ENCODE peak calls at places on chromosomes 3 and 15, in four cellular contexts. Z is ecto neural progenitor cell, X is MV-4-11, F is EH. I is an unnamed sample.

GRCh38 chr3:190697901-190698300 is 164.6 kb downstream of the GMNC start:
- DNase-seq in Z (no peak), F (peak; percentile 40), X (no peak), I (peak; percentile 80)

GRCh38 chr15:66956672-66957540 is 108.5 kb upstream of the SMAD3 start:
- DNase-seq in Z (no peak), F (no peak), X (no peak), I (no peak)

GRCh38 chr3:115239717-115240116 is 92.6 kb upstream of the ZBTB20 start:
- DNase-seq in X (no peak), Z (no peak), F (peak; percentile 98), I (peak; percentile 92)

GRCh38 chr3:192063570-192063969 is 602.6 kb downstream of the PYDC2 start:
- DNase-seq in Z (peak; percentile 71), F (no peak), X (peak; percentile 3), I (no peak)

GRCh38 chr3:41159581-41160189 is 39.6 kb upstream of the CTNNB1 start:
- DNase-seq in F (no peak), Z (no peak), X (no peak), I (no peak)

GRCh38 chr3:41819200-41819599 is 142.7 kb downstream of the ULK4 start:
- DNase-seq in Z (no peak), X (no peak), F (no peak), I (no peak)

GRCh38 chr3:49377483-49377882 is 19.3 kb upstream of the GPX1 start:
- DNase-seq in Z (no peak), F (peak; percentile 70), X (peak; percentile 62), I (peak; percentile 71)

GRCh38 chr3:77081240-77081661 is 41.4 kb downstream of the ROBO2 start:
- DNase-seq in X (no peak), Z (no peak), F (no peak), I (no peak)

GRCh38 chr3:72571052-72571451 is 277.2 kb downstream of the SHQ1 start:
- DNase-seq in Z (no peak), X (no peak), F (no peak), I (no peak)

GRCh38 chr3:32818431-32819085 is 761 bp downstream of the TRIM71 start:
- DNase-seq in F (no peak), X (no peak), Z (no peak), I (no peak)

GRCh38 chr3:73808862-73809509 is 184.2 kb upstream of the PDZRN3 start:
- DNase-seq in Z (no peak), F (no peak), X (no peak), I (no peak)

GRCh38 chr3:160448845-160449659 is 534 bp downstream of the TRIM59 start:
- DNase-seq in F (peak; percentile 50), X (peak; percentile 56), Z (no peak), I (peak; percentile 25)

GRCh38 chr15:88663216-88663615 is 24.4 kb downstream of the ISG20 start:
- DNase-seq in Z (no peak), F (peak; percentile 79), X (no peak), I (peak; percentile 40)

GRCh38 chr15:73688455-73688854 is 4.3 kb downstream of the CD276 start:
- DNase-seq in Z (peak; percentile 37), F (peak; percentile 44), X (no peak), I (no peak)

GRCh38 chr15:56056626-56057025 is 63.2 kb upstream of the NEDD4 start:
- DNase-seq in X (no peak), Z (no peak), F (no peak), I (no peak)

GRCh38 chr15:29128671-29129070 is 141.0 kb downstream of the NSMCE3 start:
- DNase-seq in F (no peak), X (no peak), Z (no peak), I (no peak)

GRCh38 chr3:39896184-39896583 is 86.8 kb downstream of the MYRIP start:
- DNase-seq in X (no peak), Z (no peak), F (no peak), I (no peak)

GRCh38 chr15:70259640-70260066 is 161.9 kb upstream of the TLE3 start:
- DNase-seq in F (no peak), Z (peak; percentile 67), X (no peak), I (no peak)

GRCh38 chr3:184620101-184620798 is 58.7 kb downstream of the EPHB3 start:
- DNase-seq in F (peak; percentile 58), X (no peak), Z (no peak), I (peak; percentile 20)

GRCh38 chr3:123949606-123950005 is 11.4 kb downstream of the CCDC14 start:
- DNase-seq in F (peak; percentile 86), X (no peak), Z (no peak), I (peak; percentile 85)

GRCh38 chr15:67049351-67050044 is 15.9 kb upstream of the SMAD3 start:
- DNase-seq in Z (no peak), F (peak; percentile 98), X (no peak), I (peak; percentile 80)

I was measured in AG10803.